ENCODE peak calls at places on chromosomes 7 and 10, in five cellular contexts. One of them, this sample, is unnamed.

GRCh38 chr7:149172534-149172920 is 22.8 kb upstream of the ZNF282 start:
- DNase-seq in AG04449: no peak
- DNase-seq in mucosa of gallbladder: no peak
- DNase-seq in Caki2: no peak
- DNase-seq in T-helper 1 cell: no peak
- DNase-seq in this sample: no peak

GRCh38 chr10:22477365-22478287 is 132.3 kb downstream of the SPAG6 start:
- DNase-seq in AG04449: no peak
- DNase-seq in mucosa of gallbladder: no peak
- DNase-seq in Caki2: no peak
- DNase-seq in T-helper 1 cell: no peak
- DNase-seq in this sample: no peak

GRCh38 chr7:127844165-127844564 is 187.1 kb downstream of the LRRC4 start:
- DNase-seq in AG04449: no peak
- DNase-seq in mucosa of gallbladder: no peak
- DNase-seq in Caki2: no peak
- DNase-seq in T-helper 1 cell: no peak
- DNase-seq in this sample: no peak

GRCh38 chr10:43825421-43825820 is 176.7 kb upstream of the ZNF32 start:
- DNase-seq in AG04449: no peak
- DNase-seq in mucosa of gallbladder: no peak
- DNase-seq in Caki2: no peak
- DNase-seq in T-helper 1 cell: no peak
- DNase-seq in this sample: no peak

GRCh38 chr10:124125305-124126116 is 32.1 kb upstream of the CHST15 start:
- DNase-seq in AG04449: peak
- DNase-seq in mucosa of gallbladder: no peak
- DNase-seq in Caki2: peak
- DNase-seq in T-helper 1 cell: no peak
- DNase-seq in this sample: peak

GRCh38 chr10:108801220-108801619 is 1122.1 kb downstream of the XPNPEP1 start:
- DNase-seq in AG04449: no peak
- DNase-seq in mucosa of gallbladder: no peak
- DNase-seq in Caki2: no peak
- DNase-seq in T-helper 1 cell: no peak
- DNase-seq in this sample: no peak

GRCh38 chr7:38309555-38309954 is 36.1 kb upstream of the TARP start:
- DNase-seq in AG04449: no peak
- DNase-seq in mucosa of gallbladder: no peak
- DNase-seq in Caki2: no peak
- DNase-seq in T-helper 1 cell: no peak
- DNase-seq in this sample: no peak

GRCh38 chr10:86003201-86003621 is 363.4 kb downstream of the GRID1 start:
- DNase-seq in AG04449: no peak
- DNase-seq in mucosa of gallbladder: no peak
- DNase-seq in Caki2: no peak
- DNase-seq in T-helper 1 cell: no peak
- DNase-seq in this sample: no peak

GRCh38 chr10:48609441-48609840 is 4.6 kb upstream of the ARHGAP22 start:
- DNase-seq in AG04449: no peak
- DNase-seq in mucosa of gallbladder: peak
- DNase-seq in Caki2: no peak
- DNase-seq in T-helper 1 cell: no peak
- DNase-seq in this sample: no peak

GRCh38 chr7:112162161-112163020 is 43.8 kb downstream of the DOCK4 start:
- DNase-seq in AG04449: no peak
- DNase-seq in mucosa of gallbladder: peak
- DNase-seq in Caki2: peak
- DNase-seq in T-helper 1 cell: no peak
- DNase-seq in this sample: no peak

This sample was measured in amniotic stem cell.